ENCODE peak calls at places on chromosomes 12 and 14, in seven cellular contexts. I is Peyer's patch, Q is smooth muscle cell of the brain vasculature, V is caudate nucleus, L is GM19239, D is GM04504, Y is endothelial cell of umbilical vein. U is an unnamed sample.

GRCh38 chr12:132185698-132186097 is 41.4 kb downstream of the NOC4L start:
- DNase-seq in I (no peak), Q (no peak), V (no peak), L (no peak), D (no peak), Y (no peak), U (no peak)

GRCh38 chr12:113330505-113330904 is 4.4 kb downstream of the SLC8B1 start:
- DNase-seq in I (no peak), Q (no peak), V (no peak), L (no peak), D (no peak), Y (no peak), U (no peak)

GRCh38 chr14:93010543-93011541 is 87.9 kb downstream of the CHGA start:
- DNase-seq in I (peak), Q (no peak), V (no peak), L (no peak), D (no peak), Y (no peak), U (no peak)

GRCh38 chr12:45909041-45909713 is 81.2 kb downstream of the SCAF11 start:
- DNase-seq in I (no peak), Q (no peak), V (no peak), L (no peak), D (no peak), Y (no peak), U (no peak)

GRCh38 chr12:122928033-122928890 is 32.3 kb upstream of the VPS37B start:
- DNase-seq in I (no peak), Q (no peak), V (no peak), L (no peak), D (no peak), Y (no peak), U (no peak)

GRCh38 chr14:86038401-86038985 is 508.5 kb downstream of the FLRT2 start:
- DNase-seq in I (no peak), Q (peak), V (no peak), L (peak), D (peak), Y (peak), U (no peak)

GRCh38 chr12:63164911-63165310 is 13.9 kb upstream of the AVPR1A start:
- DNase-seq in I (no peak), Q (no peak), V (no peak), L (no peak), D (no peak), Y (no peak), U (no peak)

GRCh38 chr12:122063691-122064033 is 14.9 kb upstream of the MLXIP start:
- DNase-seq in I (no peak), Q (no peak), V (no peak), L (no peak), D (no peak), Y (no peak), U (no peak)

GRCh38 chr14:71141701-71142374 is 234.6 kb downstream of the PCNX1 start:
- DNase-seq in I (no peak), Q (no peak), V (no peak), L (no peak), D (no peak), Y (no peak), U (no peak)

GRCh38 chr12:49885663-49886461 is 17.8 kb downstream of the FAIM2 start:
- DNase-seq in I (no peak), Q (no peak), V (no peak), L (no peak), D (no peak), Y (no peak), U (no peak)

GRCh38 chr12:105748806-105749600 is 389.8 kb downstream of the NUAK1 start:
- DNase-seq in I (no peak), Q (peak), V (peak), L (no peak), D (no peak), Y (peak), U (no peak)

GRCh38 chr14:89640141-89640540 is 223.1 kb upstream of the FOXN3 start:
- DNase-seq in I (no peak), Q (no peak), V (no peak), L (no peak), D (no peak), Y (no peak), U (no peak)

GRCh38 chr12:53231859-53232640 is at the start of gene RARG:
- DNase-seq in I (peak), Q (no peak), V (peak), L (no peak), D (no peak), Y (no peak), U (no peak)

GRCh38 chr12:124411291-124411878 is 116.5 kb downstream of the RFLNA start:
- DNase-seq in I (no peak), Q (no peak), V (no peak), L (no peak), D (peak), Y (no peak), U (no peak)

GRCh38 chr14:77986808-77987207 is 183.4 kb upstream of the NRXN3 start:
- DNase-seq in I (no peak), Q (no peak), V (no peak), L (no peak), D (no peak), Y (no peak), U (no peak)

GRCh38 chr12:105813201-105813600 is 325.6 kb downstream of the NUAK1 start:
- DNase-seq in I (no peak), Q (no peak), V (no peak), L (no peak), D (no peak), Y (no peak), U (no peak)

GRCh38 chr12:126286203-126286602 is 1221.0 kb downstream of the AACS start:
- DNase-seq in I (no peak), Q (no peak), V (no peak), L (no peak), D (no peak), Y (no peak), U (no peak)

GRCh38 chr14:44963775-44964380 is 1.9 kb downstream of the TOGARAM1 start:
- DNase-seq in I (no peak), Q (no peak), V (no peak), L (no peak), D (no peak), Y (peak), U (no peak)

GRCh38 chr14:61417890-61418455 is 96.6 kb downstream of the PRKCH start:
- DNase-seq in I (no peak), Q (no peak), V (no peak), L (no peak), D (no peak), Y (peak), U (no peak)